ENCODE peak calls at places on chromosome 19, in four cellular contexts. K, T, C and P are unnamed samples.

GRCh38 chr19:34232566-34233481 is 21.5 kb upstream of the GARRE1 start:
- DNase-seq in T (no peak), C (peak; percentile 57), K (peak; percentile 53), P (no peak)

GRCh38 chr19:4969772-4970531 is 1.0 kb downstream of the KDM4B start:
- DNase-seq in T (no peak), K (no peak), C (no peak), P (no peak)

GRCh38 chr19:2803486-2804155 is 16.0 kb upstream of the ZNF554 start:
- DNase-seq in K (no peak), T (no peak), C (no peak), P (no peak)

GRCh38 chr19:29311391-29311790 is 98.4 kb upstream of the UQCRFS1 start:
- DNase-seq in T (no peak), K (no peak), C (no peak), P (no peak)

GRCh38 chr19:35000647-35001501 is 751 bp downstream of the GRAMD1A start:
- DNase-seq in C (peak; percentile 34), K (no peak), T (peak; percentile 34), P (no peak)

GRCh38 chr19:46495789-46496099 is at the start of gene PNMA8B:
- DNase-seq in K (peak; percentile 49), C (peak; percentile 72), T (peak; percentile 78), P (peak; percentile 90)

GRCh38 chr19:3801412-3802096 is 15.4 kb upstream of the MATK start:
- DNase-seq in T (no peak), C (peak; percentile 43), K (peak; percentile 36), P (no peak)

GRCh38 chr19:7699422-7700127 is 2.4 kb downstream of the FCER2 start:
- DNase-seq in C (no peak), K (no peak), T (no peak), P (no peak)

GRCh38 chr19:36030264-36031148 is 2.2 kb downstream of the CLIP3 start:
- DNase-seq in T (no peak), C (no peak), K (no peak), P (no peak)

GRCh38 chr19:40278361-40279045 is 6.6 kb downstream of the AKT2 start:
- DNase-seq in T (no peak), C (no peak), K (no peak), P (no peak)

GRCh38 chr19:13079542-13079986 is 23.1 kb downstream of the LYL1 start:
- DNase-seq in K (no peak), T (no peak), C (peak; percentile 71), P (no peak)

GRCh38 chr19:37304190-37304883 is 66.6 kb upstream of the ZNF527 start:
- DNase-seq in K (no peak), C (peak; percentile 75), T (no peak), P (no peak)

DNA sequence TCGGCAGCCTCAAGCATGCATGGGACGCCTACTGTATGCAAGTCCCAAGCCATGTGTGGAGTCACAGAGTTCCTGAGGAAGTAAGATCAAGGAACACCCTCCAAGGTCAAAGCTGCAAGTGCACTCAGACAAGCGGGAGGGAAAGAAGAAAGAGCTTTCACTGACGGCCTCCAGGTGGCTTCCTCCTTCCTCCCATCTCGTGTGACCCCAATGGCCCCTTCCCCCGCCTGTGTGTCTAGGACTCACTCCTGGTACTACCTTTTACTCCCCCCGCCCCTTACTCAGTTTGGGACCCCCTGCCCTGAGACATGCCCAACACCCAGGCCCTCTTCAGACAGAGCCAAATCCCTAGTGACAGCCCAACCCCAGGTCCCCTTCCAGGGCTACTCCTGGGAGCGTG is 6.0 kb downstream of the HAUS8 start:
- DNase-seq in K (no peak), T (no peak), C (no peak), P (no peak)
- H3K4me1 ChIP-seq in K (peaks cover 2% of the 10 kb centered on the region), T (peaks cover 4% of the 10 kb centered on the region), C (no peaks in the 10 kb centered on the region), P (no peaks in the 10 kb centered on the region)

GRCh38 chr19:54662730-54663129 is at the start of gene LILRB4:
- DNase-seq in C (peak; percentile 33), T (no peak), K (no peak), P (no peak)
- H3K9me3 ChIP-seq in C (no peaks in the 10 kb centered on the region), T (peaks cover 64% of the 10 kb centered on the region), K (no peaks in the 10 kb centered on the region), P (peaks cover 33% of the 10 kb centered on the region)

DNA sequence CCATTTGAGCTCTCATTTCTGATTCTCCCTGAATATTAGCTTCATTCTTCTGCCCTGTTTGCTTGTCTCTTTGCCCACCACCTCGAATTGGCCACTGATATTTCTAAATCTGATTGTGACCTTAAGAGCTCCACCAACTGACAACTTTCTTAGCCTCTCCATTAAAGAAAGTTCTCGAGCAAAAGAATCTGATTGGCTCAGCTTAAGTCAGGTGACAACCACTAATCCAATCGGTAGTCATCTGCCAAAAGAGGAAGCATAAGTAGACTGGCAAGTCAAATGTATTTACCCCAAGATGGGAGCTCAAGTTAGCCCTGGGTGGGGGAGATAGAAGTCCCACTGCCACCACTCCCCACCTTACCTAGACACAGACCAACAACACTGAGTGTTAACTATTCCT is 41.5 kb downstream of the NOTCH3 start:
- DNase-seq in C (no peak), K (no peak), T (no peak), P (no peak)
- H3K4me3 ChIP-seq in C (no peak overlapping the region), K (no peak overlapping the region), T (no peak overlapping the region), P (no peak overlapping the region)

GRCh38 chr19:38691938-38692457 is 44.5 kb downstream of the ACTN4 start:
- DNase-seq in C (no peak), T (no peak), K (peak; percentile 91), P (no peak)
- H3K4me1 ChIP-seq in C (peaks cover 49% of the 10 kb centered on the region), T (peaks cover 24% of the 10 kb centered on the region), K (peaks cover 16% of the 10 kb centered on the region), P (peaks cover 6% of the 10 kb centered on the region)

DNA sequence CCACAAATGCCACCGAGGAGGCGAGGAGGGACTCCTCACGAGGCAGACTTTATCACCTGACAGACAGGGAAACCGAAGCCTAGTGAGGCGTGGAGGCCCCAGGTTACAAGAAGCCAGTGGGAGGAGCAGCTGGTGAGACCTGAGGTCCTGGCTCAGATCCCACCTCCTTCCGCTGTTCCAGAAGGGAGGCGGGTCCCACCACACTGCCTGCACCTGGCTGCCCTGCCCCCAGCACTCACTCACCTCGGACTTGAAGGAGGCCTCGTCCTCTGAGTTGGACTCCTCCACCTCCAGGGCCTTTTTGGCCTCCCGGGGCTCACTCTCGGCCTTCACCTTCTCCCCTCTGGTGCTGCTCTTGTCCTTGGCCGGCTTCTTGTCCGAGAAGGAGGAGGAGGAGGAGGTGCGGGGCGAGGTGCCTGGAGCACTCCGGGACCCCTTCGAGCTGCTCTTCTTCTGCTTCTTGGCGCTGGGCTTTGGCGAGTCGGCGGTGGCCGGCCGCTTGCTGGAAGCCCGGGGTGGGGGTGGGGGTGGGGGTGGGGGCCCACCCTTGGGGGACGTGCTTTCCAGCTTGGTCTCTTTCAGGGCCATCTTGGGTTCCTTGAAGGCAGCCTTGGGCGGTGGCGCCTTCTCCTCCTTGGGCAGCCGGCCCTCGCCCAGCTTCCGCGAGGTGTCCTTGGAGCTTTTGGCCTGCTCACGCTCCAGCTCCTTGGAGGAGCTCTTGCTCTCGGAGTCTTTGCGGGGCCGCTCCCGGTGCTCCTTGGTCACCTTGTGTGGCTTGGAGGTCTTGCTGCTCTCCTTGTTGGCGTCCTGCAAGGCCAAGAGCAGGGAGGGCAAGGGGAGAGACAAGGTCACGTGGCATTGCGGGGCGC is 57.7 kb downstream of the MLLT1 start:
- DNase-seq in K (no peak), C (no peak), T (no peak), P (no peak)
- H3K9me3 ChIP-seq in K (no peaks in the 10 kb centered on the region), C (no peaks in the 10 kb centered on the region), T (no peaks in the 10 kb centered on the region), P (no peaks in the 10 kb centered on the region)

GRCh38 chr19:43524922-43525835 is 1.8 kb downstream of the ETHE1 start:
- DNase-seq in K (peak; percentile 78), T (no peak), C (peak; percentile 43), P (no peak)
- H3K4me3 ChIP-seq in K (peak overlapping the region; percentile 86), T (peak overlapping the region; percentile 64), C (peak overlapping the region; percentile 98), P (peak overlapping the region; percentile 97)

GRCh38 chr19:16078311-16078758 is 2.0 kb downstream of the TPM4 start:
- DNase-seq in T (no peak), C (no peak), K (peak; percentile 54), P (no peak)
- H3K4me1 ChIP-seq in T (peaks cover 7% of the 10 kb centered on the region), C (no peaks in the 10 kb centered on the region), K (peaks cover 3% of the 10 kb centered on the region), P (peaks cover 3% of the 10 kb centered on the region)

GRCh38 chr19:9487016-9487415 is 11.4 kb downstream of the ZNF560 start:
- DNase-seq in K (no peak), T (no peak), C (no peak), P (no peak)
- H3K9me3 ChIP-seq in K (peaks cover 76% of the 10 kb centered on the region), T (peaks cover 49% of the 10 kb centered on the region), C (no peaks in the 10 kb centered on the region), P (peaks cover 17% of the 10 kb centered on the region)

GRCh38 chr19:47714339-47714738 is 1.1 kb downstream of the EHD2 start:
- DNase-seq in C (no peak), K (no peak), T (no peak), P (no peak)
- H3K4me3 ChIP-seq in C (peak overlapping the region; percentile 69), K (peak overlapping the region; percentile 88), T (no peak overlapping the region), P (no peak overlapping the region)